ENCODE peak calls at places on chromosome 17, in seven cellular contexts. T is mammary epithelial cell, Z is HCT116, K is endothelial cell of umbilical vein, W is neural progenitor cell, F is SK-N-SH, L is DND-41. E is an unnamed sample.

GRCh38 chr17:33266116-33266515 is 27.0 kb downstream of the ASIC2 start:
- DNase-seq in T (no peak), F (no peak), L (no peak), K (no peak), W (no peak), Z (no peak), E (no peak)

GRCh38 chr17:20187049-20187448 is 177.9 kb downstream of the SPECC1 start:
- DNase-seq in K (no peak), L (no peak), W (no peak), T (no peak), Z (no peak), F (no peak), E (no peak)

GRCh38 chr17:7038025-7038862 is 2.4 kb downstream of the SLC16A13 start:
- DNase-seq in W (peak), Z (no peak), K (no peak), T (no peak), L (no peak), F (peak), E (no peak)

GRCh38 chr17:8940866-8941471 is 24.5 kb downstream of the PIK3R5 start:
- DNase-seq in W (no peak), L (peak), Z (no peak), F (no peak), K (no peak), T (no peak), E (no peak)

GRCh38 chr17:81020767-81021497 is 14.0 kb upstream of the BAIAP2 start:
- DNase-seq in F (peak), T (no peak), W (no peak), L (no peak), K (no peak), Z (no peak), E (no peak)

GRCh38 chr17:7589891-7590611 is at the start of gene SOX15:
- DNase-seq in T (peak), L (no peak), W (peak), F (peak), K (no peak), Z (no peak), E (no peak)

GRCh38 chr17:9230346-9230745 is 209.0 kb downstream of the NTN1 start:
- DNase-seq in F (peak), W (no peak), T (no peak), Z (no peak), L (no peak), K (no peak), E (no peak)

GRCh38 chr17:43714338-43715149 is 44.0 kb downstream of the SOST start:
- DNase-seq in T (peak), Z (no peak), F (no peak), L (no peak), W (no peak), K (peak), E (no peak)

GRCh38 chr17:11326492-11326891 is 85.5 kb downstream of the SHISA6 start:
- DNase-seq in F (no peak), W (no peak), T (no peak), L (no peak), Z (no peak), K (no peak), E (no peak)

GRCh38 chr17:7705269-7706255 is 560 bp downstream of the EFNB3 start:
- DNase-seq in W (peak), F (peak), L (no peak), Z (no peak), K (no peak), T (no peak), E (no peak)

GRCh38 chr17:6924121-6924676 is 71.7 kb upstream of the ALOX12 start:
- DNase-seq in F (no peak), K (no peak), W (no peak), T (peak), L (peak), Z (no peak), E (no peak)

GRCh38 chr17:70006159-70006558 is 68.9 kb upstream of the KCNJ16 start:
- DNase-seq in F (no peak), K (no peak), Z (no peak), L (no peak), T (no peak), W (no peak), E (no peak)

GRCh38 chr17:47717845-47718621 is 15.0 kb upstream of the TBX21 start:
- DNase-seq in W (no peak), Z (no peak), L (peak), T (no peak), K (no peak), F (no peak), E (no peak)

GRCh38 chr17:55466671-55467070 is 44.6 kb downstream of the SMIM36 start:
- DNase-seq in K (no peak), T (no peak), W (no peak), Z (no peak), F (no peak), L (no peak), E (peak)

GRCh38 chr17:42598905-42599304 is 10.3 kb downstream of the RETREG3 start:
- DNase-seq in L (no peak), T (no peak), F (no peak), K (no peak), W (no peak), Z (no peak), E (no peak)

DNA sequence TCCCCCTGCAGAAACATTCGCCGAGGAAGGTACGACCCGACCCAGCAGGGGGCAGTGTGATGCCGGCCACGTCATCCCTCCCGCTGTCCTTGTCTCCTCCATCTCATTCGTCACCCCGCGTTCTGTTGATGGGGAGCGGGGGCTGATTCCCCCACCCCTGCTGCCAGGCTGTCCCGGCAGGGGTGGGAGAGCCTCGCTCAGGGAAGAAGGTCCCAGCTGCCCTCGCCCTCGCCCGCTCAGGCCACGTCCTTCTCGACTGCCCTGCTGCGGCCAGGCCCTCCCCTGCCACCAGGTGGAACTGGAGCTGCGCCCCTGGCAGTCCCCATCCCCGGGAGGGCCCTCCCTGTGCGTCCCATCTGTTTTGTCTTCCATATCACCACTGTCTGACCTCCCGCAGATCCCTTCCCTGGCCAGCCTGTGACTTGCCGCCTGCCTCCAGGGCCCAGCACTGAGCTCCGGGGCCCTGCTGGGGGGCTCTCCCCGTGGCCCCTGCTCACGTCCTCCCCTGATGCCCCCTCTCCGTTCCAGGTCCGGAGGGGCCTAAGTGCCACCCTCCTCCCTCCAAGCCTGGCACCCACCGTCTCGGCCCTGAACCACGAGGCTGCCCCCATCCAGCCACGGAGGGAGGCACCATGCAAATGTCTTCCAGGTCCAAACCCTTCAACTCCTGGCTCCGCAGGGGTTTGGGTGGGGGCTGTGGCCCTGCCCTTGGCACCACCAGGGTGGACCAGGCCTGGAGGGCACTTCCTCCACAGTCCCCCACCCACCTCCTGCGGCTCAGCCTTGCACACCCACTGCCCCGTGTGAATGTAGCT is 20.6 kb downstream of the ADAM11 start:
- DNase-seq in L (peak), F (peak), Z (peak), W (peak), T (peak), K (peak), E (peak)
- H3K9ac ChIP-seq in L (peak), F (peak), Z (peak), W (no peak), T (no peak), K (peak), E (no peak)

GRCh38 chr17:77182205-77182604 is 41.4 kb downstream of the SEC14L1 start:
- DNase-seq in T (no peak), W (no peak), F (no peak), L (no peak), Z (no peak), K (peak), E (no peak)

GRCh38 chr17:77184474-77184873 is 43.7 kb downstream of the SEC14L1 start:
- DNase-seq in L (no peak), W (no peak), K (no peak), F (peak), Z (no peak), T (peak), E (no peak)

GRCh38 chr17:77185137-77185536 is 44.4 kb downstream of the SEC14L1 start:
- DNase-seq in W (peak), F (no peak), Z (no peak), K (no peak), L (no peak), T (no peak), E (no peak)

GRCh38 chr17:77180503-77181330 is 39.9 kb downstream of the SEC14L1 start:
- DNase-seq in F (no peak), W (no peak), T (no peak), L (no peak), K (no peak), Z (no peak), E (no peak)

DNA sequence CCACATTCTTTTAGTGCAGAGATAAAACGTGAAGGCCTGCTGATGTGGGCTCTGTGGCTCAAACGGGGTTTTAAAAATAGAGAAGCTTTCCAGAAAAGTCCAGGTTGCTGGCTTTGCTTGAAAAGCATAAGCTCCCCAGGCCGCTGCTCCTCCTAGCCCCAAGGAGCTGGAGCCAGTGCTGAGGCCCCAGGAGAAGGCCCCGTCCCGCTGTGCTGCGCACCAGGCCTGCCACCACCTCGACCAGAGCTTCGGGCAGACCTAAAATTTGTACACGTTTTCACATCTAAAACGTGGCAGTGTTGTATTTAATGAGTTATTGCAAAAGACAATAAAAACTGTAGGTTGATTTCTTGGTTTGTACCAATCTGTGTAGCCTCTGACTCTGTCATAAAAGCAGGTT is 42.0 kb downstream of the SEC14L1 start:
- DNase-seq in W (no peak), Z (no peak), T (no peak), L (no peak), F (no peak), K (no peak), E (no peak)
- H3K9ac ChIP-seq in W (no peak), Z (no peak), T (no peak), L (no peak), F (no peak), K (no peak), E (no peak)

GRCh38 chr17:71975331-71975801 is 145.5 kb upstream of the SOX9 start:
- DNase-seq in Z (no peak), K (no peak), W (peak), F (no peak), T (peak), L (no peak), E (no peak)

GRCh38 chr17:71974051-71974450 is 146.8 kb upstream of the SOX9 start:
- DNase-seq in F (no peak), L (no peak), W (no peak), T (no peak), K (no peak), Z (no peak), E (no peak)

GRCh38 chr17:71980171-71980570 is 140.6 kb upstream of the SOX9 start:
- DNase-seq in W (no peak), L (no peak), T (no peak), F (no peak), Z (no peak), K (no peak), E (no peak)

GRCh38 chr17:71978435-71978834 is 142.4 kb upstream of the SOX9 start:
- DNase-seq in Z (no peak), W (no peak), F (no peak), T (peak), L (no peak), K (no peak), E (no peak)

GRCh38 chr17:71975998-71976649 is 144.7 kb upstream of the SOX9 start:
- DNase-seq in K (no peak), W (peak), L (no peak), T (peak), Z (no peak), F (peak), E (no peak)
- H3K9ac ChIP-seq in K (no peak), W (no peak), L (no peak), T (no peak), Z (no peak), F (no peak), E (no peak)

GRCh38 chr17:78332530-78332929 is 27.3 kb downstream of the SOCS3 start:
- DNase-seq in W (no peak), F (no peak), T (no peak), K (no peak), L (no peak), Z (no peak), E (no peak)

GRCh38 chr17:78337244-78338109 is 22.4 kb downstream of the SOCS3 start:
- DNase-seq in Z (no peak), W (no peak), F (no peak), K (no peak), L (no peak), T (peak), E (no peak)

GRCh38 chr17:78332991-78333390 is 26.9 kb downstream of the SOCS3 start:
- DNase-seq in L (no peak), T (no peak), Z (no peak), W (no peak), F (no peak), K (no peak), E (no peak)

GRCh38 chr17:78338860-78339259 is 21.0 kb downstream of the SOCS3 start:
- DNase-seq in T (peak), W (no peak), F (no peak), L (no peak), K (no peak), Z (peak), E (no peak)

DNA sequence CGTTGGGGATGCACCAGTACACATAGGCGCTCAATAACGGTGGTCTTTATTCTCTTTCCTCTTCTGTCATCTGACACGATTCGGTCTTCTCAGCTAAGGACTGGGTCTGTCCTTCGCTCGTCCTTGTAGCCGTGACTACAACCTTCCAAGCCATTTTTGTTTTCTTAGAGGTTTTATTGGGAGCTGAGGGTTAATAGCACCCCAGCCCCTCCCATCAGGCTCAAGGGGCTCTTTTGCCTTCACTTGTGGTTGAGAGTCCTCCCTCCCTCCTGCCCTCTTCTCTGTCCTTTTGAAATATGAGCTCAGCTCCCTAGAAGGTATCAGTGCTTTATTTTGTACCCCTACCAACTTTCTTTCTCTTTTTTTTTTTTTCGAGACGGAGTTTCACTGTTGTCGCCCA is 24.7 kb downstream of the SOCS3 start:
- DNase-seq in T (no peak), W (no peak), K (no peak), Z (no peak), F (no peak), L (no peak), E (no peak)
- H3K9ac ChIP-seq in T (no peak), W (no peak), K (no peak), Z (peak), F (peak), L (no peak), E (no peak)

GRCh38 chr17:79778504-79779087 is 648 bp downstream of the CBX2 start:
- DNase-seq in T (no peak), W (peak), F (peak), L (peak), K (no peak), Z (no peak), E (no peak)

GRCh38 chr17:79779088-79779529 is 1.2 kb downstream of the CBX2 start:
- DNase-seq in W (peak), F (peak), K (no peak), T (no peak), Z (no peak), L (no peak), E (no peak)

GRCh38 chr17:79781012-79781665 is 3.2 kb downstream of the CBX2 start:
- DNase-seq in K (no peak), F (no peak), T (no peak), L (no peak), Z (no peak), W (no peak), E (no peak)

GRCh38 chr17:79777844-79778503 is at the start of gene CBX2:
- DNase-seq in L (peak), K (peak), W (peak), T (peak), F (peak), Z (peak), E (no peak)

GRCh38 chr17:79779661-79780365 is 1.9 kb downstream of the CBX2 start:
- DNase-seq in L (no peak), F (no peak), Z (no peak), W (no peak), T (no peak), K (no peak), E (no peak)
- H3K9ac ChIP-seq in L (peak), F (no peak), Z (no peak), W (no peak), T (no peak), K (no peak), E (no peak)

GRCh38 chr17:16488572-16488997 is 3.4 kb downstream of the LRRC75A start:
- DNase-seq in W (no peak), Z (no peak), F (no peak), K (peak), L (no peak), T (no peak), E (no peak)
- H3K9ac ChIP-seq in W (no peak), Z (no peak), F (no peak), K (no peak), L (no peak), T (no peak), E (no peak)